ENCODE peak calls at places on chromosomes 4 and X, in ten cellular contexts. N is left lung, Y is hepatocyte, Z is fibroblast of lung, B is AG09319, O is nephron progenitor cell, H is omental fat pad, S is transverse colon, W is GM13976, F is HFFc6. J is an unnamed sample.

GRCh38 chrX:46575991-46576392 is 2.4 kb downstream of the CHST7 start:
- DNase-seq in S (no peak), B (no peak), O (peak; percentile 7), F (no peak), H (no peak), N (no peak), Y (no peak), Z (peak; percentile 70), W (no peak), J (no peak)

GRCh38 chr4:150820409-150820808 is 194.7 kb downstream of the LRBA start:
- DNase-seq in Z (no peak), W (no peak), F (no peak), O (no peak), N (no peak), Y (no peak), H (no peak), B (no peak), S (no peak), J (no peak)

GRCh38 chr4:107619065-107619464 is 101.0 kb downstream of the PAPSS1 start:
- DNase-seq in N (no peak), B (peak; percentile 80), W (no peak), O (no peak), Y (peak; percentile 17), F (peak; percentile 93), H (no peak), S (no peak), Z (peak; percentile 39), J (no peak)

GRCh38 chr4:94126669-94127068 is 81.0 kb upstream of the SMARCAD1 start:
- DNase-seq in Y (peak; percentile 16), S (no peak), W (no peak), O (no peak), N (no peak), F (no peak), H (no peak), Z (peak; percentile 5), B (no peak), J (no peak)

GRCh38 chr4:102392033-102392744 is 46.9 kb upstream of the SLC39A8 start:
- DNase-seq in N (no peak), S (no peak), H (no peak), B (no peak), Y (no peak), O (no peak), W (no peak), Z (no peak), F (no peak), J (no peak)

GRCh38 chr4:156196722-156197121 is 243.1 kb upstream of the CTSO start:
- DNase-seq in B (no peak), Y (no peak), O (no peak), N (peak; percentile 39), W (no peak), Z (no peak), H (no peak), S (no peak), F (no peak), J (no peak)

GRCh38 chr4:113591982-113592381 is 169.6 kb downstream of the CAMK2D start:
- DNase-seq in F (no peak), Z (peak; percentile 18), W (no peak), Y (no peak), O (no peak), S (no peak), H (no peak), B (no peak), N (no peak), J (no peak)

GRCh38 chrX:37488323-37488722 is 83.1 kb upstream of the LANCL3 start:
- DNase-seq in W (no peak), O (no peak), Y (no peak), F (no peak), H (no peak), Z (no peak), S (no peak), N (no peak), B (no peak), J (no peak)

GRCh38 chr4:21790437-21791029 is 158.0 kb downstream of the KCNIP4 start:
- DNase-seq in Y (peak; percentile 49), Z (peak; percentile 77), N (no peak), H (no peak), F (peak; percentile 46), W (no peak), B (no peak), S (no peak), O (no peak), J (peak; percentile 8)

GRCh38 chr4:74531952-74532794 is 87.2 kb downstream of the AREG start:
- DNase-seq in Z (peak; percentile 98), F (peak; percentile 70), H (no peak), N (no peak), S (no peak), W (peak; percentile 5), Y (peak; percentile 73), B (peak; percentile 80), O (no peak), J (peak; percentile 40)

GRCh38 chrX:11789809-11790208 is 31.8 kb downstream of the MSL3 start:
- DNase-seq in O (no peak), H (no peak), Z (no peak), W (no peak), F (no peak), N (no peak), Y (no peak), S (no peak), B (no peak), J (no peak)

GRCh38 chr4:144820706-144821105 is 174.8 kb downstream of the HHIP start:
- DNase-seq in O (no peak), S (no peak), B (no peak), N (no peak), W (no peak), F (peak; percentile 0), H (no peak), Y (no peak), Z (peak; percentile 74), J (no peak)

GRCh38 chr4:101346562-101347266 is 612 bp downstream of the PPP3CA start:
- DNase-seq in W (peak; percentile 51), Z (peak; percentile 66), O (peak; percentile 71), F (peak; percentile 63), H (peak; percentile 43), S (peak; percentile 63), Y (peak; percentile 77), N (peak; percentile 90), B (no peak), J (peak; percentile 37)

GRCh38 chr4:30835044-30835443 is 114.9 kb downstream of the PCDH7 start:
- DNase-seq in Z (no peak), O (no peak), B (no peak), F (no peak), W (no peak), N (peak; percentile 36), H (no peak), S (no peak), Y (no peak), J (no peak)

GRCh38 chr4:89434364-89434988 is 126.9 kb upstream of the GPRIN3 start:
- DNase-seq in F (peak; percentile 36), H (no peak), W (peak; percentile 37), S (no peak), Y (peak; percentile 34), O (no peak), Z (peak; percentile 61), B (no peak), N (no peak), J (no peak)

GRCh38 chr4:186807809-186808634 is 84.4 kb upstream of the FAT1 start:
- DNase-seq in O (no peak), N (no peak), W (no peak), Y (no peak), F (peak; percentile 78), H (no peak), S (no peak), Z (no peak), B (peak; percentile 25), J (no peak)
- TF ChIP-seq CTCF in O (no peak), N (no peak), W (no peak), Y (no peak), F (no peak), H (no peak), S (no peak), Z (no peak), B (no peak), J (no peak)

DNA sequence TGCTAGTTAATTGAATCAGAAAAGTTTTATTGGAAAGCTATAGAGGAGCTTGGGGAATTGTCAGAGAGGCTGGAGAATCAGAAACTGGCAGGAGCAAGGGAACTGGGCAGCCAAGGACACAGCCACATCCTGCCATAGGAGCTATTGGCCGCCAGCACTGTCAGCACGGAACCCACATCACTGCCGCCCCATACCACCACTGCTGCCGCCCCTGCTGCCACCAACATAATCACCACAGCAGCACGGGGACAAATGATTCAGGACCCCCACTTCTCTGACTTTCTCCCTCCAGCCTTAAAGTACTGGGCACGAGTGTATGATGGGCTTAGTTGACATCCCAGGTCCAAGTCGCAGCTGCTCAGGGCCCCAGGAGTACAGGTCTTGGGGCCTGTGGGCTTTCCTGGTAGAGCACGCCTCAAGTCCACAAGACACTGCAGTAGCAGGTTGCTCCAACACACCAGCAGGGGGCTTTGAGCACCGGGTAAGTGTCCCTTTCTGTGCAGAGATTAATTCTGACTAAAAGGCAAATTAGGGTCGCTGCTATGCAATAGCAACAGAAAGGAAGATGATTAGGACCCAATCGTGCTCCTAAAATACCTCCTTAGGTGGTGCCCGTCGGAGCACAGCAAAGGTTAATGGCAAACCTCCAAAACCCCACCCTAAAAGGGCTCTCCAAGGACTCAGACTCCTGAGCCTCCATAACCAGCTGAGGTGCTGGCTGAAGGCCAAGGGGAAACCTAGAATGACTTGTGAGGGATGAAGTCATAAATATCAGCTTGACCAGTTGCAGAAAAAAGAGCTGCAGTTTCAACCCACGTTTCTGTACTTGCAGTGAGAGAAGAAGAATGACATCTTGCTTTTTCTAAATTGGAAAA is 6.8 kb downstream of the PJA1 start:
- DNase-seq in Y (peak; percentile 59), B (no peak), W (peak; percentile 58), H (no peak), N (no peak), F (peak; percentile 32), S (peak; percentile 37), Z (peak; percentile 83), O (peak; percentile 46), J (peak; percentile 74)
- TF ChIP-seq CTCF in Y (peak; percentile 39), B (peak; percentile 55), W (peak; percentile 28), H (no peak), N (peak; percentile 33), F (peak; percentile 72), S (peak; percentile 26), Z (peak; percentile 67), O (peak; percentile 50), J (peak; percentile 58)

GRCh38 chrX:24693453-24694202 is at the start of gene POLA1:
- DNase-seq in O (peak; percentile 97), Y (peak; percentile 99), H (peak; percentile 71), F (peak; percentile 95), B (peak; percentile 89), S (peak; percentile 91), Z (peak; percentile 96), W (peak; percentile 87), N (peak; percentile 92), J (peak; percentile 94)
- TF ChIP-seq CTCF in O (no peak), Y (peak; percentile 50), H (no peak), F (peak; percentile 16), B (peak; percentile 33), S (no peak), Z (peak; percentile 45), W (no peak), N (no peak), J (no peak)

DNA sequence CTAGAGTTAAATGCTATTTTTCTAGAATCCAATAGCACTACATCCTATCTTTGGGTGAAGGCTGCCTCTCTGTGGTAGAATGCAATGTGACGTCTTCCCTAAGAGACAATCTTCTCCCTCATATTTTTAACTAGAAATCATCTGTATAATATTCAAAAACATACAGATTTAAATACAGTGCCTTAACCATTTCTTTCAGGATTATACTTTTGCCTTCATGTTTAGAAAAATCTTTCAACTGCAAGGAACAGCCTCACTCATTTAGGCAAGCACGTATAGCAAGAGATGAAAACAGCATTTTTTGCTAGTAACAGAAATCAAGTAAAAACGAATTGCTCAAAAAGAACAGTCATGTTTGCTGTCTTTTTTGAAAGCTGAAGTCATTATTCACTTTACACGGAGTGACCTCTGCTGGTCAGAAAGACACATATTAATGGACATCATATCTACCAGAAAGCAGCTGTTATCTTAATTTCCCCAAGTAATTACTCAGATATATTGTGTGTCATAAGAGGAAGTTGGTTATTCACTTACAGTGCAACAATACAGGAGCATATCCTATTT is 422.3 kb downstream of the STPG2 start:
- DNase-seq in O (no peak), W (no peak), N (no peak), B (no peak), S (no peak), Z (no peak), F (no peak), Y (peak; percentile 28), H (no peak), J (peak; percentile 2)
- TF ChIP-seq CTCF in O (peak; percentile 14), W (no peak), N (no peak), B (no peak), S (no peak), Z (no peak), F (peak; percentile 22), Y (peak; percentile 55), H (no peak), J (no peak)

J was measured in Calu3.